ENCODE peak calls at places on chromosomes 5 and 9, in nine cellular contexts. One of them, this sample, is unnamed. For H3K4me1 and H3K36me3, the result is how much of the 10 kb centered on the place peaks cover.

GRCh38 chr9:92324451-92324850 is 699 bp downstream of the NOL8 start:
- DNase-seq in OCI-LY7: peak
- DNase-seq in colonic mucosa: no peak
- DNase-seq in PC-3: no peak
- DNase-seq in CD4-positive, alpha-beta memory T cell: no peak
- DNase-seq in mammary epithelial cell: no peak
- DNase-seq in A673: no peak
- DNase-seq in ascending aorta: no peak
- DNase-seq in Peyer's patch: no peak
- DNase-seq in this sample: no peak

GRCh38 chr9:109272745-109273144 is 48.1 kb downstream of the EPB41L4B start:
- DNase-seq in PC-3: no peak
- DNase-seq in mammary epithelial cell: no peak
- DNase-seq in CD4-positive, alpha-beta memory T cell: no peak
- DNase-seq in ascending aorta: no peak
- DNase-seq in colonic mucosa: no peak
- DNase-seq in A673: no peak
- DNase-seq in OCI-LY7: no peak
- DNase-seq in Peyer's patch: no peak
- DNase-seq in this sample: no peak

GRCh38 chr5:56185777-56186311 is 47.3 kb downstream of the ANKRD55 start:
- DNase-seq in colonic mucosa: no peak
- DNase-seq in PC-3: peak
- DNase-seq in mammary epithelial cell: no peak
- DNase-seq in Peyer's patch: no peak
- DNase-seq in OCI-LY7: no peak
- DNase-seq in CD4-positive, alpha-beta memory T cell: no peak
- DNase-seq in ascending aorta: peak
- DNase-seq in A673: no peak
- DNase-seq in this sample: no peak

GRCh38 chr5:159833088-159833487 is 83.2 kb upstream of the ADRA1B start:
- DNase-seq in PC-3: no peak
- DNase-seq in A673: no peak
- DNase-seq in mammary epithelial cell: no peak
- DNase-seq in OCI-LY7: no peak
- DNase-seq in colonic mucosa: no peak
- DNase-seq in CD4-positive, alpha-beta memory T cell: no peak
- DNase-seq in ascending aorta: no peak
- DNase-seq in Peyer's patch: no peak
- DNase-seq in this sample: no peak

GRCh38 chr9:73170185-73170957 is 18.7 kb downstream of the ANXA1 start:
- DNase-seq in A673: no peak
- DNase-seq in CD4-positive, alpha-beta memory T cell: no peak
- DNase-seq in mammary epithelial cell: no peak
- DNase-seq in ascending aorta: no peak
- DNase-seq in Peyer's patch: no peak
- DNase-seq in PC-3: no peak
- DNase-seq in OCI-LY7: no peak
- DNase-seq in colonic mucosa: no peak
- DNase-seq in this sample: no peak

GRCh38 chr9:21030389-21031035 is 928 bp downstream of the HACD4 start:
- DNase-seq in A673: peak
- DNase-seq in OCI-LY7: no peak
- DNase-seq in CD4-positive, alpha-beta memory T cell: peak
- DNase-seq in Peyer's patch: no peak
- DNase-seq in mammary epithelial cell: no peak
- DNase-seq in PC-3: peak
- DNase-seq in colonic mucosa: no peak
- DNase-seq in ascending aorta: no peak
- DNase-seq in this sample: peak

GRCh38 chr5:53008751-53009150 is 19.6 kb downstream of the ITGA2 start:
- DNase-seq in Peyer's patch: no peak
- DNase-seq in ascending aorta: no peak
- DNase-seq in A673: no peak
- DNase-seq in colonic mucosa: no peak
- DNase-seq in OCI-LY7: no peak
- DNase-seq in PC-3: peak
- DNase-seq in mammary epithelial cell: peak
- DNase-seq in CD4-positive, alpha-beta memory T cell: no peak
- DNase-seq in this sample: no peak

GRCh38 chr5:163612358-163613149 is 107.1 kb downstream of the MAT2B start:
- DNase-seq in mammary epithelial cell: no peak
- DNase-seq in ascending aorta: no peak
- DNase-seq in A673: peak
- DNase-seq in Peyer's patch: no peak
- DNase-seq in PC-3: no peak
- DNase-seq in CD4-positive, alpha-beta memory T cell: no peak
- DNase-seq in colonic mucosa: no peak
- DNase-seq in OCI-LY7: no peak
- DNase-seq in this sample: no peak

GRCh38 chr5:14305045-14305444 is 161.9 kb downstream of the TRIO start:
- DNase-seq in ascending aorta: no peak
- DNase-seq in OCI-LY7: no peak
- DNase-seq in Peyer's patch: no peak
- DNase-seq in mammary epithelial cell: peak
- DNase-seq in A673: no peak
- DNase-seq in CD4-positive, alpha-beta memory T cell: no peak
- DNase-seq in colonic mucosa: no peak
- DNase-seq in PC-3: peak
- DNase-seq in this sample: no peak

GRCh38 chr9:135970128-135970815 is 9.1 kb upstream of the UBAC1 start:
- DNase-seq in Peyer's patch: no peak
- DNase-seq in mammary epithelial cell: no peak
- DNase-seq in ascending aorta: no peak
- DNase-seq in colonic mucosa: no peak
- DNase-seq in CD4-positive, alpha-beta memory T cell: no peak
- DNase-seq in A673: peak
- DNase-seq in OCI-LY7: no peak
- DNase-seq in PC-3: no peak
- DNase-seq in this sample: no peak

GRCh38 chr5:37871023-37871815 is 31.4 kb upstream of the GDNF start:
- DNase-seq in OCI-LY7: no peak
- DNase-seq in Peyer's patch: no peak
- DNase-seq in A673: no peak
- DNase-seq in ascending aorta: no peak
- DNase-seq in mammary epithelial cell: peak
- DNase-seq in colonic mucosa: no peak
- DNase-seq in PC-3: peak
- DNase-seq in CD4-positive, alpha-beta memory T cell: no peak
- DNase-seq in this sample: no peak

GRCh38 chr9:14320272-14321245 is 6.6 kb upstream of the NFIB start:
- DNase-seq in OCI-LY7: peak
- DNase-seq in colonic mucosa: peak
- DNase-seq in mammary epithelial cell: peak
- DNase-seq in ascending aorta: no peak
- DNase-seq in A673: peak
- DNase-seq in Peyer's patch: peak
- DNase-seq in CD4-positive, alpha-beta memory T cell: no peak
- DNase-seq in PC-3: peak
- DNase-seq in this sample: no peak

GRCh38 chr5:171449426-171449825 is 30.0 kb downstream of the FGF18 start:
- DNase-seq in CD4-positive, alpha-beta memory T cell: no peak
- DNase-seq in colonic mucosa: no peak
- DNase-seq in A673: no peak
- DNase-seq in mammary epithelial cell: no peak
- DNase-seq in ascending aorta: no peak
- DNase-seq in Peyer's patch: no peak
- DNase-seq in OCI-LY7: no peak
- DNase-seq in PC-3: no peak
- DNase-seq in this sample: no peak

GRCh38 chr5:84378420-84378819 is 6.3 kb downstream of the EDIL3 start:
- DNase-seq in CD4-positive, alpha-beta memory T cell: no peak
- DNase-seq in ascending aorta: no peak
- DNase-seq in mammary epithelial cell: no peak
- DNase-seq in Peyer's patch: no peak
- DNase-seq in colonic mucosa: no peak
- DNase-seq in PC-3: no peak
- DNase-seq in A673: no peak
- DNase-seq in OCI-LY7: no peak
- DNase-seq in this sample: no peak

GRCh38 chr5:54309751-54310432 is 481 bp downstream of the ARL15 start:
- DNase-seq in ascending aorta: peak
- DNase-seq in PC-3: peak
- DNase-seq in colonic mucosa: peak
- DNase-seq in CD4-positive, alpha-beta memory T cell: peak
- DNase-seq in OCI-LY7: peak
- DNase-seq in mammary epithelial cell: peak
- DNase-seq in Peyer's patch: peak
- DNase-seq in A673: peak
- DNase-seq in this sample: peak

GRCh38 chr5:149024477-149024876 is 38.4 kb downstream of the SH3TC2 start:
- DNase-seq in colonic mucosa: no peak
- DNase-seq in OCI-LY7: no peak
- DNase-seq in A673: no peak
- DNase-seq in CD4-positive, alpha-beta memory T cell: no peak
- DNase-seq in mammary epithelial cell: no peak
- DNase-seq in ascending aorta: no peak
- DNase-seq in PC-3: peak
- DNase-seq in Peyer's patch: no peak
- DNase-seq in this sample: no peak

GRCh38 chr9:91712811-91713210 is 237.2 kb downstream of the ROR2 start:
- DNase-seq in PC-3: no peak
- DNase-seq in A673: no peak
- DNase-seq in colonic mucosa: no peak
- DNase-seq in CD4-positive, alpha-beta memory T cell: no peak
- DNase-seq in Peyer's patch: no peak
- DNase-seq in OCI-LY7: no peak
- DNase-seq in ascending aorta: peak
- DNase-seq in mammary epithelial cell: no peak
- DNase-seq in this sample: no peak

GRCh38 chr5:1910081-1910760 is 27.5 kb upstream of the IRX4 start:
- DNase-seq in Peyer's patch: no peak
- DNase-seq in OCI-LY7: no peak
- DNase-seq in colonic mucosa: no peak
- DNase-seq in ascending aorta: no peak
- DNase-seq in PC-3: no peak
- DNase-seq in mammary epithelial cell: no peak
- DNase-seq in A673: no peak
- DNase-seq in CD4-positive, alpha-beta memory T cell: no peak
- DNase-seq in this sample: no peak

GRCh38 chr5:177455661-177456590 is 9.3 kb downstream of the PRR7 start:
- DNase-seq in A673: peak
- DNase-seq in PC-3: peak
- DNase-seq in colonic mucosa: peak
- DNase-seq in mammary epithelial cell: peak
- DNase-seq in CD4-positive, alpha-beta memory T cell: peak
- DNase-seq in ascending aorta: peak
- DNase-seq in OCI-LY7: peak
- DNase-seq in Peyer's patch: peak
- DNase-seq in this sample: peak

GRCh38 chr9:113817171-113817570 is 58.9 kb upstream of the ZNF618 start:
- DNase-seq in A673: no peak
- DNase-seq in Peyer's patch: no peak
- DNase-seq in colonic mucosa: no peak
- DNase-seq in PC-3: no peak
- DNase-seq in CD4-positive, alpha-beta memory T cell: no peak
- DNase-seq in mammary epithelial cell: no peak
- DNase-seq in ascending aorta: no peak
- DNase-seq in OCI-LY7: no peak
- DNase-seq in this sample: no peak

GRCh38 chr9:133130721-133131244 is 9.7 kb upstream of the RALGDS start:
- DNase-seq in Peyer's patch: no peak
- DNase-seq in OCI-LY7: peak
- DNase-seq in colonic mucosa: no peak
- DNase-seq in PC-3: no peak
- DNase-seq in CD4-positive, alpha-beta memory T cell: peak
- DNase-seq in mammary epithelial cell: no peak
- DNase-seq in ascending aorta: no peak
- DNase-seq in A673: no peak
- DNase-seq in this sample: peak
- H3K4me1 ChIP-seq in Peyer's patch: half or more
- H3K4me1 ChIP-seq in OCI-LY7: under half
- H3K4me1 ChIP-seq in colonic mucosa: under half
- H3K4me1 ChIP-seq in PC-3: under half
- H3K4me1 ChIP-seq in CD4-positive, alpha-beta memory T cell: half or more
- H3K4me1 ChIP-seq in mammary epithelial cell: half or more
- H3K4me1 ChIP-seq in ascending aorta: under half
- H3K4me1 ChIP-seq in A673: under half
- H3K4me1 ChIP-seq in this sample: half or more

GRCh38 chr9:83281306-83282255 is 218.6 kb upstream of the RASEF start:
- DNase-seq in ascending aorta: peak
- DNase-seq in OCI-LY7: no peak
- DNase-seq in mammary epithelial cell: peak
- DNase-seq in A673: peak
- DNase-seq in PC-3: peak
- DNase-seq in Peyer's patch: no peak
- DNase-seq in colonic mucosa: no peak
- DNase-seq in CD4-positive, alpha-beta memory T cell: no peak
- DNase-seq in this sample: no peak
- H3K27ac ChIP-seq in ascending aorta: peak
- H3K27ac ChIP-seq in OCI-LY7: no peak
- H3K27ac ChIP-seq in mammary epithelial cell: no peak
- H3K27ac ChIP-seq in A673: no peak
- H3K27ac ChIP-seq in PC-3: peak
- H3K27ac ChIP-seq in Peyer's patch: no peak
- H3K27ac ChIP-seq in colonic mucosa: peak
- H3K27ac ChIP-seq in CD4-positive, alpha-beta memory T cell: no peak
- H3K27ac ChIP-seq in this sample: no peak

DNA sequence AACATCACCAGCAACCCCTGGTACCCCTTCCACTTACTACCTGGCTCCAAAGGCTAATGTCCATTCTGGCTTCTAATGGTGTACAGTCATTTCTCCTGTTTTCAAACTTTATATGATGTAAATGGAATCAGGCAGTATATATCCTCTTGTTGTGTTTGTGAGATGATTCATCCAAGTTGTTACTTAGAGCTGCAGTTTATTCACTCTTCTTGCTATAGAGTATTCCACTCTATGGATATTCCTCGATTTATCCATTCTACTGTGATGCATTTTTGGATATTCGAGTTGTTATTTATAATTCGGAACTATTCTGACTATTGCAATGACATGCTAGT is 32.4 kb downstream of the IRF1 start:
- DNase-seq in colonic mucosa: no peak
- DNase-seq in CD4-positive, alpha-beta memory T cell: no peak
- DNase-seq in PC-3: peak
- DNase-seq in Peyer's patch: no peak
- DNase-seq in A673: no peak
- DNase-seq in ascending aorta: no peak
- DNase-seq in OCI-LY7: no peak
- DNase-seq in mammary epithelial cell: peak
- DNase-seq in this sample: no peak
- H3K36me3 ChIP-seq in colonic mucosa: under half
- H3K36me3 ChIP-seq in CD4-positive, alpha-beta memory T cell: under half
- H3K36me3 ChIP-seq in PC-3: under half
- H3K36me3 ChIP-seq in Peyer's patch: under half
- H3K36me3 ChIP-seq in A673: under half
- H3K36me3 ChIP-seq in ascending aorta: under half
- H3K36me3 ChIP-seq in OCI-LY7: under half
- H3K36me3 ChIP-seq in mammary epithelial cell: under half
- H3K36me3 ChIP-seq in this sample: under half

DNA sequence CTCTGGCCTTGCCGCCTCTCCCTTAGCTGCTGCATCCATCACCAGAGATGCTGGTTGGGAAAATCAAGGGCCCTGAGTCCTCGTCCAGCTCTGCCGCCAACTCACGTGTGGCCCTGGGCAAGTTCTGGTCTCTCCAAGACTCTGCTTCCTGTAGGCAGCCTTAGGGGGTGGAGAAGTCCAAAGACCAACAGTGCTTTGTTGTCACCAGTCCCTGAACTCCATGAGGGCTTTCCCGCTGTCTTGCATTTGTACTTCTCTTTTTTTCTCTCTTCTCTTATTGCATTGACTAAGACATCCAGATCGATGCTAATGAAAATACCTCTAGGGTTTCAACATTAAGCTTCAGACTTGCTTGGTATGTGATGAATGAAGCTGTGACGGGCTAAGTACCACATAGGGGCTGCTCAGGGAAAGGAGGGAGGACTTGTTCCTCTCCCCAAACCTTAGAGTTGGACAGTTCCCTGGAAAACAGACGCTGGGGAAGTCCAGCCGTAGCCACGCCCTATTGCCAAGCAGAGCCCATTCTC is 63.7 kb upstream of the STXBP1 start:
- DNase-seq in Peyer's patch: no peak
- DNase-seq in ascending aorta: no peak
- DNase-seq in CD4-positive, alpha-beta memory T cell: no peak
- DNase-seq in PC-3: no peak
- DNase-seq in mammary epithelial cell: no peak
- DNase-seq in OCI-LY7: no peak
- DNase-seq in colonic mucosa: no peak
- DNase-seq in A673: no peak
- DNase-seq in this sample: no peak
- H3K4me1 ChIP-seq in Peyer's patch: half or more
- H3K4me1 ChIP-seq in ascending aorta: under half
- H3K4me1 ChIP-seq in CD4-positive, alpha-beta memory T cell: under half
- H3K4me1 ChIP-seq in PC-3: under half
- H3K4me1 ChIP-seq in mammary epithelial cell: under half
- H3K4me1 ChIP-seq in OCI-LY7: under half
- H3K4me1 ChIP-seq in colonic mucosa: under half
- H3K4me1 ChIP-seq in A673: under half
- H3K4me1 ChIP-seq in this sample: under half